ENCODE peak calls at places on chromosomes 4 and X, in seven cellular contexts. G is ovary, I is upper lobe of right lung, E is glutamatergic neuron, Y is HFF-Myc, P is HCT116, X is cardiac fibroblast. J is an unnamed sample.

GRCh38 chr4:143202824-143203223 is 18.1 kb downstream of the USP38 start:
- DNase-seq in P (no peak), E (no peak), X (peak), Y (no peak), G (no peak), I (no peak), J (peak)

GRCh38 chr4:123168812-123169211 is 227.8 kb upstream of the SPRY1 start:
- DNase-seq in P (no peak), G (no peak), I (no peak), X (no peak), Y (no peak), E (no peak), J (peak)

GRCh38 chr4:57119054-57119651 is 9.0 kb upstream of the IGFBP7 start:
- DNase-seq in E (no peak), X (peak), I (peak), P (no peak), Y (peak), G (peak), J (peak)

GRCh38 chrX:153029162-153029561 is 27.1 kb upstream of the PNMA3 start:
- DNase-seq in I (no peak), Y (no peak), E (no peak), X (no peak), P (no peak), G (no peak), J (no peak)

GRCh38 chr4:183136880-183137279 is 37.8 kb downstream of the WWC2 start:
- DNase-seq in I (no peak), E (no peak), Y (no peak), X (peak), G (no peak), P (no peak), J (no peak)

GRCh38 chr4:55742655-55743191 is 76.9 kb upstream of the EXOC1L start:
- DNase-seq in P (no peak), G (no peak), E (peak), Y (no peak), I (no peak), X (peak), J (peak)

GRCh38 chr4:14994242-14994641 is 8.0 kb upstream of the CPEB2 start:
- DNase-seq in E (no peak), Y (no peak), G (no peak), X (peak), I (no peak), P (no peak), J (no peak)

GRCh38 chrX:84046403-84046984 is 141.5 kb downstream of the RPS6KA6 start:
- DNase-seq in X (peak), E (peak), I (no peak), Y (peak), P (no peak), G (no peak), J (peak)

GRCh38 chr4:106691749-106692148 is 323.2 kb upstream of the GIMD1 start:
- DNase-seq in E (no peak), X (peak), G (no peak), I (no peak), Y (no peak), P (peak), J (no peak)

GRCh38 chr4:139795915-139796314 is 130.3 kb downstream of the MGST2 start:
- DNase-seq in X (no peak), G (no peak), E (no peak), I (no peak), Y (no peak), P (no peak), J (peak)

GRCh38 chr4:13888112-13888511 is 260.6 kb upstream of the BOD1L1 start:
- DNase-seq in X (peak), Y (no peak), G (no peak), P (no peak), I (no peak), E (no peak), J (peak)

GRCh38 chrX:68985135-68985725 is 156.4 kb downstream of the EFNB1 start:
- DNase-seq in X (no peak), P (no peak), E (no peak), G (no peak), I (no peak), Y (no peak), J (no peak)

GRCh38 chr4:136395212-136395722 is 1137.0 kb downstream of the PCDH18 start:
- DNase-seq in P (no peak), E (no peak), I (peak), G (no peak), Y (no peak), X (no peak), J (no peak)

GRCh38 chrX:47751670-47752069 is 85.0 kb upstream of the ZNF81 start:
- DNase-seq in Y (no peak), I (peak), P (peak), G (peak), X (peak), E (peak), J (peak)

GRCh38 chr4:168408620-168409019 is 71.7 kb downstream of the DDX60L start:
- DNase-seq in Y (peak), E (no peak), G (peak), P (peak), I (no peak), X (peak), J (peak)

DNA sequence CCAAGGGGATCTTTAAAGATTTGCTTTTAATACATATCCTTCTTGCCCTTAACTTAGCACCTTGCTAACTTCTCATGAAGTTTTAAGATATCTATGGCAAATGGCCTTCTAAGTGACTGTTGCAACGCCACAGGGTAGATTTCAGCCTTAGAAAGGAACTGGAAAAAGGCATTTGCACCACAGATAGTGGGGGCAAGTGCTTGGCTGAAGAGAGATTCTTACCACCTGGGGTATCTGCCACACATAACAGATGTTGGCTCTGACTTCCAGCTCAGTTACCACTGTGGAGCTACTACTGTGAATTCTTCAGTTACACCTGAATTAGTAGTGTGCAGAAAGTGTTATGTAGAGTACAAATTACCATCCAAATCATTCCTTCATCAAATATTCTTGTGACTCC is 302.6 kb downstream of the PPP3CA start:
- DNase-seq in X (no peak), I (no peak), P (no peak), G (no peak), Y (no peak), E (no peak), J (no peak)
- TF ChIP-seq CTCF in X (no peak), I (no peak), P (no peak), G (no peak), Y (no peak), E (no peak), J (no peak)

GRCh38 chrX:8005678-8006347 is 78.6 kb upstream of the PNPLA4 start:
- DNase-seq in X (no peak), G (no peak), Y (no peak), I (no peak), P (no peak), E (no peak), J (no peak)

GRCh38 chrX:8010105-8010504 is 82.9 kb upstream of the PNPLA4 start:
- DNase-seq in I (no peak), E (no peak), X (no peak), G (no peak), Y (no peak), P (no peak), J (no peak)
- TF ChIP-seq CTCF in I (no peak), E (peak), X (no peak), G (no peak), Y (no peak), P (peak), J (peak)

GRCh38 chrX:129779747-129780146 is at the start of gene SASH3:
- DNase-seq in I (peak), P (no peak), G (no peak), Y (no peak), X (no peak), E (no peak), J (no peak)
- TF ChIP-seq CTCF in I (no peak), P (no peak), G (no peak), Y (no peak), X (no peak), E (no peak), J (no peak)

GRCh38 chrX:54747713-54748393 is 50.2 kb downstream of the ITIH6 start:
- DNase-seq in E (no peak), G (no peak), P (no peak), I (no peak), Y (no peak), X (no peak), J (no peak)
- TF ChIP-seq CTCF in E (no peak), G (no peak), P (no peak), I (no peak), Y (no peak), X (no peak), J (no peak)

DNA sequence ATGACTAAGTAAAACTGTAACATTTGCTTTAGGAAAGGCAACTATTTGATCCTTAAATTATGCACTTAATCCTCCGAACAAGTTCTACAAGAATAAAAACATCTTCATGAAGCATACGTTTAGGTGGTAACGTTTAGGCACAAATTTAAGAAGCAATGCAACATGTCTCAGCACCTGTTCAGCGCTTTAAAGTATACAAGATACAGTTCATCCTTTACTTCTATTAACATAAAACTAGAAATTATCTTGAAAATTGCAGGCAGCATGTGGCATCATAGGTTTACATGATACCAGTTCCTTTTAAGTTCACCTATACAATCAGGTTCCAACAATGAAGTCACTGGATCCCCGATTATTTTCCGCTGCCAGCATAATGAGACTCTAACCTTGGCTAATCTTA is 1.5 kb downstream of the PLA2G12A start:
- DNase-seq in I (no peak), Y (no peak), P (no peak), E (no peak), G (no peak), X (no peak), J (no peak)
- TF ChIP-seq CTCF in I (no peak), Y (no peak), P (no peak), E (no peak), G (no peak), X (no peak), J (no peak)

GRCh38 chrX:133249659-133250058 is 31.5 kb upstream of the TFDP3 start:
- DNase-seq in Y (no peak), X (no peak), P (no peak), G (no peak), E (no peak), I (no peak), J (no peak)
- TF ChIP-seq CTCF in Y (no peak), X (no peak), P (no peak), G (no peak), E (no peak), I (no peak), J (no peak)

DNA sequence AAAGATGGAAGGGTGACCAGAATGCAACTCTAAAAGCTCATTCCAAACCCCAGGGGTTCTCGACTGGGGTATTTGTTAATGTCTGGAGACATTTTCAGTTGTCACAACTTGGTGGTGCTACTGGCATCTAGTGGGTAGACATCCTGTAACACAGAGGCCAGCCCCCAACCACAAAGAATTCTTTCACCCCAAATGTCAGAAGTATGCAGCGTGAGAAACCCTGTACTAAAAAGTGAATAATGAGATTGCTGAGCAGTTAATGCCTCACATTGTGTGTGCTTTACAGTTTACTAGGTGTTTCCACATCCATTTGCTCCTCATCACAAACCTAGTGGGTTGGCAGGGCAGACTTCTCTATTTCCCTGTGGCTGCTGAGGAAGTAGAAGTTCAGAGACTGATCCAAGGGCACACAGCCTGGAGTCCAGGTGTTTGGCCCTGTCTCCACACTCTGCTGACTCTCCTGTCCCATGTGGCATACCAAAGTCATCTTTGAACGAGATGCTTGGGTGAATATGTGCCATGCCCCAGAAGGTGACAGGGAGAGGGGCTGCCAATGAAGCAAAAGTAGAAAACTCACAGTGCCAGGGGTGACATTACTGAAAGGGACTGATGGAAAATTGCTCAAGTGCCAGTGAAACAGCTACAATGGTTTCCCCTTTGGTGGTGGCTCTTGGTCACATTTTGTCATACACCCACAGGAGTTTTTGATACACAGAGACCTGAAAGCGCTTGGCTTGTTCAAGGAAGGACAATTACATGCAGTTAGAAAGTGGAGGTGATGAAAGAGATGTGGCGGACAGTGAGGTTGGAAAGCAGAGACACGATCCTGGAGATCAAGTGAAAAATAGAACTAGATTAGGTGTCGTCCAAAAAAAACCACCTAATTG is 10.1 kb upstream of the TMEM154 start:
- DNase-seq in Y (no peak), E (no peak), G (no peak), I (no peak), P (no peak), X (no peak), J (no peak)
- TF ChIP-seq CTCF in Y (no peak), E (no peak), G (no peak), I (no peak), P (no peak), X (no peak), J (no peak)

GRCh38 chr4:46323891-46324290 is 66.0 kb downstream of the GABRA2 start:
- DNase-seq in Y (no peak), G (no peak), E (no peak), I (no peak), P (no peak), X (no peak), J (no peak)

DNA sequence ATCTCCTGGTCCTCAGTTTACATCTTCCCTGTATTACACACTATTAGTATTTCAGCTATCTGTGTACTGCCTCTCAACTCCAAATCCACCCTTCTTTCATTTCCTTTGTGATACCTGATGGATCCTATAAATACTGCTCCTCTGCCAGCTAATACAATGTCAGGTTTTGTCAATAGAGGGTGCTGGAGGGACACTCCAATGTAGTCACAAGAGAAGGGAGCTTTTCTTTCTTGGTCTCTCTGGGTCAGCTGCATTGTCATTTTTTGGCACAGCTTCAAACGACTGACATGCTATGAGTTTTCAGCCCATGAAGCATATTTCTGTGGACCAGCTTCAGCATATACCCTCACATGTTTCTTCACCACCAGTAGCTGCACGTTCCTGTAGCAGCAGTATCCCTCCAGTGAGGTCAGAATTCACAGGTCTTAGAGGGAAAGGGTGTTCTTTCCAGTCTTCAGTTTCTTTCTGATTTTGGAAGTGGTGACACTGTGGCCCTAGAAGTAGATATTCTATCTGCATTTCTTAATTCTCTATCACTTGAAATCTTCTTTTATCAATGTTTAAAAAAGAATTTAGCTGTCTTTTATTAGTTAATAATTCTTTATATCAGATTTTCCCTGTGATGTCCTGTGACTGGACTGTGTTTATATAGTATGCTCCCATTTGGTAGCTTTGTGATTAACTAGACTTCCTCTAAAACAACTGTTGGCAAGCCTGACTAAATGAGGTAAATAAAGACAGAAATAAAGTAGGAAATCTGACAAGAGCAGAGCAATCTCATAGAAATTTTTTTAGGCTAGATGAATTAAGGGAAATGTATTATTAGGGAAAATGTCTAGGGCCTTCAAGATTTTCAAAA is 60.6 kb downstream of the GABRA2 start:
- DNase-seq in P (no peak), E (peak), Y (no peak), I (no peak), G (no peak), X (peak), J (no peak)
- TF ChIP-seq CTCF in P (no peak), E (peak), Y (no peak), I (no peak), G (no peak), X (peak), J (no peak)

DNA sequence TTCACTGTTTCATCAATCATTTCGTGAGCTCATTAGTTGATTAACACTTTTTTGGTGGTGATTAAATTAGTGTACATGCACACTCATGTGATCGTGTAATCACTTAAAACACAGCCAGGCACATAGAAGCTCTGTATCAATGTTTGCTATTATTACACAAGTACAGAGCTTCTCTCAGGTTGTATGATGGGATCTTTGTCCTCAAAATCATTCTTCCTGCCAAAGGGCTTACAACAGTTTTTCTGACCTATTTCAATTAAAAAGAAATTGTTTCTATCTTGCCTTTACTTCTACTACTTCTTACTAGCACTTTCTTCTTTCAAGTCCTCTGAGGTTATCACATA is 145.1 kb downstream of the AMELX start:
- DNase-seq in E (no peak), G (no peak), P (no peak), I (no peak), X (no peak), Y (no peak), J (no peak)
- TF ChIP-seq CTCF in E (no peak), G (no peak), P (no peak), I (no peak), X (no peak), Y (no peak), J (no peak)

DNA sequence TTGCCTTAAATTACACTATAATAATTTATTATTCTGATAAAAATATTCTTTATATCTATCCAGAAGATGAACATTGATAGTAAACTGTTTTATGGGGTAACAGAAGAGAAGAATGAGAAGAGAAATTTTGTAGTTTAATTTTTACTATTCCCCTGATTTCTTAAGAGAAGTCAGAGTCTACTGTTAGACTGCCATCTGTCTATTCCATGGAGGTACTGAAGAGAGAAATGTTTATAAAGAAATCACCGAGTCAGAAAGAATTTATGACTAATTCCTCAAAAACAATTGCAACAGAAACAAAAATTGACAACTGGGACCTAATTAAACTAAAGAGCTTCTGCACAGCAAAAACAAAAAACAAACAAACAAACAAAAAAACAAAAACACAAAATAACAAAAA is 149.9 kb downstream of the FGF16 start:
- DNase-seq in Y (no peak), G (no peak), I (no peak), E (no peak), P (no peak), X (peak), J (peak)
- TF ChIP-seq CTCF in Y (no peak), G (no peak), I (peak), E (no peak), P (peak), X (peak), J (peak)